ENCODE peak calls at places on chromosomes 5 and 9, in four cellular contexts. F is A549, W is SK-N-SH, H is HepG2. I is an unnamed sample.

GRCh38 chr5:159469496-159470370 is 139.4 kb upstream of the IL12B start:
- DNase-seq in F (no peak), W (no peak), H (no peak), I (no peak)

GRCh38 chr9:129081388-129081889 is 528 bp downstream of the DOLPP1 start:
- DNase-seq in F (peak), W (peak), H (no peak), I (peak)

GRCh38 chr5:54807421-54807820 is 178.0 kb downstream of the ESM1 start:
- DNase-seq in F (peak), W (no peak), H (no peak), I (no peak)

GRCh38 chr5:119016125-119016774 is 27.9 kb upstream of the DTWD2 start:
- DNase-seq in F (no peak), W (no peak), H (no peak), I (no peak)

GRCh38 chr9:135820661-135821060 is 86.7 kb downstream of the CAMSAP1 start:
- DNase-seq in F (no peak), W (no peak), H (no peak), I (no peak)

GRCh38 chr9:127198587-127198986 is 66.0 kb upstream of the GARNL3 start:
- DNase-seq in F (no peak), W (no peak), H (no peak), I (no peak)

GRCh38 chr5:84715087-84715486 is 330.4 kb upstream of the EDIL3 start:
- DNase-seq in F (no peak), W (no peak), H (no peak), I (no peak)

GRCh38 chr9:114271556-114272510 is 51.1 kb upstream of the ORM1 start:
- DNase-seq in F (no peak), W (peak), H (peak), I (no peak)

GRCh38 chr5:141356133-141356532 is 1.3 kb downstream of the PCDHGA4 start:
- DNase-seq in F (no peak), W (no peak), H (no peak), I (no peak)

GRCh38 chr9:98117984-98118639 is 910 bp downstream of the TRIM14 start:
- DNase-seq in F (peak), W (peak), H (peak), I (no peak)

GRCh38 chr5:127994087-127994660 is 89.4 kb upstream of the SLC12A2 start:
- DNase-seq in F (no peak), W (no peak), H (no peak), I (no peak)

GRCh38 chr5:127995556-127995955 is 88.0 kb upstream of the SLC12A2 start:
- DNase-seq in F (no peak), W (no peak), H (no peak), I (no peak)

GRCh38 chr5:127998950-127999349 is 84.6 kb upstream of the SLC12A2 start:
- DNase-seq in F (no peak), W (no peak), H (no peak), I (no peak)

GRCh38 chr5:127999909-128000308 is 83.7 kb upstream of the SLC12A2 start:
- DNase-seq in F (no peak), W (no peak), H (no peak), I (no peak)

DNA sequence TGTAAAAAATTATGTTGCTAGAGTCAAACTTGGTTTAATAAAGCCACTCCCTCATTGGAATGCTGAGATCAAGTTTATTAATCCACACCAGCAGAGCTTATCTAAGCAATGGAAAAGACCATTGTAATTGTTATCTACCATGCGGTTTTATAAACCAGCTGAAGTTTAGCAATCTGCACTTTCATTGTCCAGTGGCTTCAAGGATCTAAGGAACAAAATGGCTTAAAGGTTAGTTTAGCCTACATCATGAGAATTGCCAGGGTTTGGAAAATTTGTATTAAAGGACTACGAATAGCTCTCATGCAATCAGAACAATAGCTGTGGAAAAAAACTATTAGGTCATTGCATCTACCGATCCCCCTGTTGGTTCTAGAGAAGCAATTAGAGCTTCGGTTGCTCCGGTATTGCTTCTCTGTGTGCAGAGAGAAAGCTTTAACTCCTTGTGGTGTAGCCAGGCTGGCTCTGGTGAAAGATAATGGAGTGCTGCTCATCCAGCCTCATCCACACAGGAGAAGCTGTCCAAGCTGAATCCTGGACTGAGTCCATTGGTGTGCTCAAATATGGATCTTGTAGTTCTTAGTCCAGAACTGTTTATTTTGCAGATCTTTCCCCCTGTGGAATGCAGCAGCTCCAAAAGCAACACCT is 86.3 kb upstream of the SLC12A2 start:
- DNase-seq in F (no peak), W (no peak), H (no peak), I (no peak)
- TF ChIP-seq PBX3 in F (no peak), W (no peak), H (no peak), I (no peak)

GRCh38 chr9:37920471-37921167 is 16.7 kb upstream of the SLC25A51 start:
- DNase-seq in F (no peak), W (no peak), H (no peak), I (no peak)
- TF ChIP-seq RAD21 in F (no peak), W (no peak), H (no peak), I (no peak)

GRCh38 chr5:87136733-87137132 is 130.9 kb upstream of the RASA1 start:
- DNase-seq in F (no peak), W (no peak), H (no peak), I (no peak)

GRCh38 chr5:87138091-87138819 is 129.4 kb upstream of the RASA1 start:
- DNase-seq in F (no peak), W (no peak), H (no peak), I (no peak)

GRCh38 chr5:87137280-87137679 is 130.4 kb upstream of the RASA1 start:
- DNase-seq in F (no peak), W (no peak), H (no peak), I (no peak)

GRCh38 chr5:87132696-87133095 is 135.0 kb upstream of the RASA1 start:
- DNase-seq in F (no peak), W (no peak), H (no peak), I (no peak)

DNA sequence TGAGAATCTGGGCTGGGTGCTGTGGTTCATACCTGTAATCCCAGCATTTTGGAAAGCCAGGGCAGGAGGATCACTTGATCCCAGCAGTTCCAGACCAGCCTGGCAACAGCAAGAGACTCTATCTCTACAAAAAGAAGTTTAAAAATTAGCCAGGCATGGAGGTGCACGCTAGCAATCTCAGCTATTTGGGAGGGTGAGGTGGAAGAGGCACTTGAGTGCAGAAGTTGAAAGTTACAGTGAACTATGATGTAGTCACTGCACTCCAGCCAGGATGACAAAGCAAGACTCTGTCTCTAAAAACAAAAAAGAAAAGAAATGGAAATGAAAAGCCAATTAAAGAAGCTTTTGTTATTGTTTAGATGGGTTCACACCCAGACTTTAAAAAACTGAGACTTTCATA is 131.6 kb upstream of the RASA1 start:
- DNase-seq in F (no peak), W (no peak), H (no peak), I (no peak)
- TF ChIP-seq PBX3 in F (no peak), W (no peak), H (no peak), I (no peak)

GRCh38 chr5:72121753-72122445 is 14.6 kb downstream of the MAP1B start:
- DNase-seq in F (no peak), W (no peak), H (no peak), I (no peak)
- TF ChIP-seq RAD21 in F (no peak), W (no peak), H (no peak), I (no peak)

GRCh38 chr9:79621916-79622575 is 50.3 kb downstream of the TLE4 start:
- DNase-seq in F (no peak), W (no peak), H (no peak), I (no peak)
- TF ChIP-seq PBX3 in F (no peak), W (no peak), H (no peak), I (no peak)